ENCODE peak calls at places on chromosomes 7 and 10, in six cellular contexts. C is activated T-cell treated with anti-CD3 and anti-CD28 coated beads, Interleukin-2, amount 50 U/mL, for 48 hours; B is amniotic epithelial cell; L is astrocyte; R is cardiac muscle cell; J is breast epithelium. W is an unnamed sample.

GRCh38 chr7:129989466-129989865 is 36.7 kb upstream of the UBE2H start:
- DNase-seq in C (peak), R (peak), B (no peak), J (no peak), L (no peak), W (no peak)

GRCh38 chr10:59657724-59658123 is 51.9 kb downstream of the SLC16A9 start:
- DNase-seq in R (no peak), L (no peak), B (no peak), J (no peak), C (no peak), W (no peak)

GRCh38 chr10:51691135-51691534 is 8.3 kb downstream of the CSTF2T start:
- DNase-seq in J (no peak), R (no peak), B (no peak), C (no peak), L (no peak), W (no peak)

GRCh38 chr7:33721895-33722294 is 183.4 kb upstream of the BMPER start:
- DNase-seq in J (no peak), C (no peak), B (peak), L (no peak), R (no peak), W (no peak)

GRCh38 chr10:42963302-42963701 is 113.6 kb upstream of the RET start:
- DNase-seq in C (peak), B (no peak), J (no peak), R (no peak), L (no peak), W (no peak)

GRCh38 chr10:52805414-52806285 is 33.1 kb upstream of the MBL2 start:
- DNase-seq in B (no peak), C (no peak), R (no peak), L (no peak), J (no peak), W (no peak)

GRCh38 chr7:388961-389701 is 99.2 kb downstream of the FOXL3 start:
- DNase-seq in B (no peak), C (no peak), L (no peak), J (no peak), R (no peak), W (no peak)

GRCh38 chr7:87154166-87154565 is 1.9 kb downstream of the DMTF1 start:
- DNase-seq in J (no peak), R (no peak), C (no peak), B (no peak), L (no peak), W (no peak)

GRCh38 chr7:131320603-131321002 is 7.1 kb upstream of the MKLN1 start:
- DNase-seq in C (no peak), R (no peak), J (no peak), B (no peak), L (no peak), W (no peak)

GRCh38 chr10:75019360-75019759 is 92.1 kb upstream of the SAMD8 start:
- DNase-seq in R (peak), L (peak), B (peak), C (no peak), J (no peak), W (peak)

GRCh38 chr7:117654780-117655179 is 175.0 kb downstream of the CFTR start:
- DNase-seq in J (no peak), R (no peak), C (no peak), L (no peak), B (no peak), W (no peak)

GRCh38 chr10:12705943-12706342 is 295.6 kb downstream of the CCDC3 start:
- DNase-seq in L (no peak), C (no peak), R (no peak), J (no peak), B (peak), W (no peak)

GRCh38 chr7:149871576-149871975 is 2.2 kb upstream of the ATP6V0E2 start:
- DNase-seq in C (no peak), B (no peak), J (no peak), R (no peak), L (no peak), W (no peak)

GRCh38 chr10:112261281-112261822 is 21.8 kb upstream of the TECTB start:
- DNase-seq in C (no peak), B (peak), R (peak), L (peak), J (no peak), W (peak)

GRCh38 chr10:13608246-13608853 is 21.6 kb downstream of the PRPF18 start:
- DNase-seq in R (no peak), B (peak), L (peak), C (no peak), J (no peak), W (peak)

GRCh38 chr10:43221419-43222293 is 45.2 kb downstream of the RASGEF1A start:
- DNase-seq in J (peak), R (no peak), L (no peak), B (no peak), C (peak), W (no peak)

GRCh38 chr7:55512635-55513034 is 59.7 kb downstream of the VOPP1 start:
- DNase-seq in L (no peak), B (no peak), C (no peak), R (no peak), J (no peak), W (no peak)

W was measured in EH.